ENCODE peak calls at places on chromosomes 12 and 14, in five cellular contexts. S is RPMI7951; R is aorta; O is neural crest cell; H is CD4-positive, alpha-beta T cell. J is an unnamed sample.

GRCh38 chr12:85310456-85311076 is 30.5 kb downstream of the ALX1 start:
- DNase-seq in S (no peak), R (no peak), O (no peak), H (no peak), J (no peak)

GRCh38 chr12:52151859-52152783 is 39.7 kb downstream of the KRT80 start:
- DNase-seq in S (peak), R (peak), O (peak), H (peak), J (peak)

GRCh38 chr12:115103884-115104883 is 420.2 kb upstream of the TBX3 start:
- DNase-seq in S (peak), R (no peak), O (no peak), H (no peak), J (no peak)

GRCh38 chr14:96512602-96513397 is 10.6 kb downstream of the PAPOLA start:
- DNase-seq in S (no peak), R (no peak), O (no peak), H (no peak), J (no peak)

GRCh38 chr14:81432171-81432570 is 32.0 kb upstream of the STON2 start:
- DNase-seq in S (no peak), R (no peak), O (no peak), H (no peak), J (no peak)

GRCh38 chr12:106704081-106704480 is 70.4 kb upstream of the RIC8B start:
- DNase-seq in S (no peak), R (no peak), O (no peak), H (no peak), J (no peak)

GRCh38 chr12:58513866-58514265 is 406.4 kb downstream of the LRIG3 start:
- DNase-seq in S (no peak), R (no peak), O (no peak), H (no peak), J (no peak)

GRCh38 chr12:93673084-93673483 is 4.1 kb upstream of the CRADD start:
- DNase-seq in S (no peak), R (no peak), O (no peak), H (no peak), J (no peak)

GRCh38 chr12:124469193-124469888 is 98.1 kb downstream of the NCOR2 start:
- DNase-seq in S (no peak), R (no peak), O (no peak), H (no peak), J (no peak)

GRCh38 chr14:86541969-86542368 is 1012.0 kb downstream of the FLRT2 start:
- DNase-seq in S (no peak), R (no peak), O (no peak), H (no peak), J (no peak)

GRCh38 chr12:11739980-11740379 is 90.5 kb downstream of the ETV6 start:
- DNase-seq in S (no peak), R (no peak), O (no peak), H (no peak), J (no peak)

GRCh38 chr14:20503905-20504304 is 1.4 kb upstream of the RNASE10 start:
- DNase-seq in S (no peak), R (no peak), O (no peak), H (no peak), J (no peak)

GRCh38 chr12:132511516-132512196 is 21.7 kb downstream of the FBRSL1 start:
- DNase-seq in S (no peak), R (no peak), O (no peak), H (no peak), J (no peak)

GRCh38 chr14:94142836-94143235 is 13.4 kb upstream of the IFI27L2 start:
- DNase-seq in S (no peak), R (no peak), O (no peak), H (no peak), J (no peak)

GRCh38 chr12:20629414-20630156 is 65.5 kb upstream of the SLCO1C1 start:
- DNase-seq in S (no peak), R (no peak), O (no peak), H (no peak), J (no peak)

GRCh38 chr12:87150969-87151662 is 878.1 kb downstream of the C12orf50 start:
- DNase-seq in S (no peak), R (no peak), O (no peak), H (no peak), J (no peak)

GRCh38 chr12:47079894-47080724 is at the start of gene AMIGO2:
- DNase-seq in S (peak), R (peak), O (peak), H (peak), J (peak)

GRCh38 chr12:4220489-4220888 is 53.1 kb upstream of the CCND2 start:
- DNase-seq in S (no peak), R (no peak), O (no peak), H (no peak), J (no peak)

GRCh38 chr12:109841356-109841755 is 8.2 kb upstream of the TRPV4 start:
- DNase-seq in S (no peak), R (no peak), O (no peak), H (no peak), J (no peak)

GRCh38 chr12:121060149-121061001 is 21.3 kb upstream of the OASL start:
- DNase-seq in S (peak), R (no peak), O (no peak), H (peak), J (peak)

J was measured in naive thymus-derived CD8-positive, alpha-beta T cell.